ENCODE peak calls at places on chromosomes 3 and 15, in seven cellular contexts. M, F, N, K, W, P and A are unnamed samples.

GRCh38 chr3:47792699-47793098 is 10.2 kb upstream of the DHX30 start:
- DNase-seq in M (no peak), F (no peak), N (no peak), K (no peak), W (no peak), P (no peak), A (no peak)

GRCh38 chr15:41465822-41466421 is 27.8 kb upstream of the ITPKA start:
- DNase-seq in M (no peak), F (peak; percentile 36), N (peak; percentile 45), K (no peak), W (no peak), P (peak; percentile 18), A (no peak)

GRCh38 chr3:14535616-14536015 is 4.5 kb downstream of the GRIP2 start:
- DNase-seq in M (no peak), F (no peak), N (no peak), K (no peak), W (no peak), P (no peak), A (no peak)

GRCh38 chr3:52892625-52893311 is 4.6 kb downstream of the STIMATE start:
- DNase-seq in M (no peak), F (no peak), N (no peak), K (no peak), W (no peak), P (no peak), A (no peak)

GRCh38 chr3:159988617-159989251 is at the start of gene IL12A:
- DNase-seq in M (peak; percentile 87), F (peak; percentile 48), N (peak; percentile 66), K (peak; percentile 83), W (peak; percentile 65), P (no peak), A (peak; percentile 70)

GRCh38 chr15:62280625-62281024 is 115.5 kb upstream of the C2CD4B start:
- DNase-seq in M (no peak), F (no peak), N (no peak), K (no peak), W (no peak), P (no peak), A (no peak)

GRCh38 chr3:123884258-123884831 is at the start of gene MYLK:
- DNase-seq in M (peak; percentile 95), F (peak; percentile 78), N (peak; percentile 96), K (peak; percentile 67), W (peak; percentile 7), P (peak; percentile 35), A (peak; percentile 6)

GRCh38 chr15:99619712-99620111 is 53.9 kb downstream of the MEF2A start:
- DNase-seq in M (no peak), F (no peak), N (no peak), K (no peak), W (no peak), P (no peak), A (no peak)

GRCh38 chr15:84599906-84600305 is 903 bp upstream of the ZSCAN2 start:
- DNase-seq in M (no peak), F (no peak), N (no peak), K (no peak), W (no peak), P (no peak), A (no peak)

GRCh38 chr15:58962136-58962535 is 25.3 kb upstream of the RNF111 start:
- DNase-seq in M (no peak), F (no peak), N (no peak), K (no peak), W (no peak), P (no peak), A (no peak)